ENCODE peak calls at places on chromosome 12, in four cellular contexts. P is activated T-cell treated with anti-CD3 and anti-CD28 coated beads for 1 hour; C is GM23338; J is activated naive CD4-positive, alpha-beta T cell. G is an unnamed sample.
A peak's percentile ranks its signal among the peaks of the same experiment; 100 is the strongest.

GRCh38 chr12:18160901-18161300 is 70.9 kb upstream of the RERGL start:
- DNase-seq in P (no peak), C (no peak), J (no peak), G (no peak)

GRCh38 chr12:98743362-98743953 is 98.4 kb downstream of the APAF1 start:
- DNase-seq in P (no peak), C (peak; percentile 73), J (no peak), G (no peak)

GRCh38 chr12:50276068-50276467 is 7.3 kb downstream of the LIMA1 start:
- DNase-seq in P (no peak), C (no peak), J (no peak), G (no peak)

GRCh38 chr12:12327802-12328201 is 22.2 kb downstream of the MANSC1 start:
- DNase-seq in P (no peak), C (peak; percentile 88), J (no peak), G (no peak)

GRCh38 chr12:68121143-68121542 is 38.4 kb downstream of the IFNG start:
- DNase-seq in P (no peak), C (no peak), J (no peak), G (no peak)

GRCh38 chr12:126676426-126676825 is 1590.5 kb upstream of the TMEM132C start:
- DNase-seq in P (no peak), C (no peak), J (no peak), G (no peak)

GRCh38 chr12:19031032-19031431 is 98.5 kb upstream of the PLEKHA5 start:
- DNase-seq in P (no peak), C (no peak), J (no peak), G (no peak)

GRCh38 chr12:2552000-2552399 is 242.8 kb upstream of the FKBP4 start:
- DNase-seq in P (no peak), C (no peak), J (no peak), G (no peak)

GRCh38 chr12:92021665-92022033 is 124.0 kb downstream of the BTG1 start:
- DNase-seq in P (no peak), C (peak; percentile 63), J (no peak), G (no peak)

GRCh38 chr12:57151741-57152407 is 4.5 kb upstream of the LRP1-AS start:
- DNase-seq in P (no peak), C (no peak), J (no peak), G (no peak)

GRCh38 chr12:52015393-52016081 is 8.8 kb downstream of the TAMALIN start:
- DNase-seq in P (no peak), C (no peak), J (no peak), G (no peak)

GRCh38 chr12:20646239-20646827 is 48.8 kb upstream of the SLCO1C1 start:
- DNase-seq in P (no peak), C (peak; percentile 45), J (no peak), G (no peak)

GRCh38 chr12:49055978-49056754 is 4.4 kb downstream of the KMT2D start:
- DNase-seq in P (peak; percentile 20), C (peak; percentile 81), J (no peak), G (peak; percentile 23)

GRCh38 chr12:3252416-3252815 is 175.2 kb downstream of the TSPAN9 start:
- DNase-seq in P (no peak), C (no peak), J (no peak), G (no peak)

GRCh38 chr12:124595444-124595843 is 28.0 kb upstream of the NCOR2 start:
- DNase-seq in P (no peak), C (no peak), J (no peak), G (no peak)

GRCh38 chr12:17949558-17950141 is 140.3 kb downstream of the RERGL start:
- DNase-seq in P (no peak), C (no peak), J (no peak), G (no peak)

GRCh38 chr12:64556231-64556630 is 54.1 kb upstream of the RASSF3 start:
- DNase-seq in P (no peak), C (peak; percentile 36), J (no peak), G (no peak)

GRCh38 chr12:82359115-82359478 is 768 bp downstream of the METTL25 start:
- DNase-seq in P (no peak), C (peak; percentile 52), J (no peak), G (no peak)

GRCh38 chr12:34403706-34404376 is 381.5 kb downstream of the ALG10 start:
- DNase-seq in P (no peak), C (no peak), J (no peak), G (no peak)

GRCh38 chr12:62210422-62210821 is 49.8 kb upstream of the USP15 start:
- DNase-seq in P (peak; percentile 23), C (peak; percentile 67), J (no peak), G (no peak)

GRCh38 chr12:27005495-27005894 is 8.7 kb downstream of the TM7SF3 start:
- DNase-seq in P (no peak), C (no peak), J (no peak), G (no peak)

GRCh38 chr12:77485961-77486579 is 344.6 kb upstream of the NAV3 start:
- DNase-seq in P (no peak), C (peak; percentile 37), J (no peak), G (no peak)

GRCh38 chr12:113891167-113891692 is 74.9 kb downstream of the RBM19 start:
- DNase-seq in P (no peak), C (no peak), J (no peak), G (no peak)

GRCh38 chr12:104805186-104805585 is 152.9 kb downstream of the SLC41A2 start:
- DNase-seq in P (no peak), C (no peak), J (no peak), G (no peak)

GRCh38 chr12:124322271-124322998 is 27.5 kb downstream of the RFLNA start:
- DNase-seq in P (no peak), C (no peak), J (no peak), G (no peak)

GRCh38 chr12:76346798-76347420 is 1.3 kb downstream of the BBS10 start:
- DNase-seq in P (no peak), C (no peak), J (no peak), G (no peak)

GRCh38 chr12:57461904-57462306 is 2.3 kb downstream of the GLI1 start:
- DNase-seq in P (no peak), C (no peak), J (no peak), G (no peak)

GRCh38 chr12:103928736-103929050 is 1.5 kb upstream of the HSP90B1 start:
- DNase-seq in P (peak; percentile 22), C (peak; percentile 11), J (no peak), G (peak; percentile 3)

GRCh38 chr12:98408681-98409080 is 106.7 kb upstream of the TMPO start:
- DNase-seq in P (no peak), C (no peak), J (no peak), G (no peak)

GRCh38 chr12:1656894-1657293 is 27.9 kb downstream of the WNT5B start:
- DNase-seq in P (no peak), C (no peak), J (no peak), G (no peak)

GRCh38 chr12:52612431-52613290 is 5.7 kb downstream of the KRT73 start:
- DNase-seq in P (no peak), C (no peak), J (no peak), G (no peak)

GRCh38 chr12:26465419-26466097 is 270.2 kb downstream of the SSPN start:
- DNase-seq in P (no peak), C (peak; percentile 57), J (no peak), G (no peak)

GRCh38 chr12:106960443-106960842 is 4.7 kb downstream of the TMEM263 start:
- DNase-seq in P (no peak), C (no peak), J (no peak), G (no peak)

GRCh38 chr12:77362871-77363270 is 297.5 kb upstream of the E2F7 start:
- DNase-seq in P (no peak), C (no peak), J (no peak), G (no peak)

GRCh38 chr12:54033980-54034783 is 1.3 kb downstream of the HOXC5 start:
- DNase-seq in P (no peak), C (peak; percentile 58), J (no peak), G (no peak)

GRCh38 chr12:46970636-46971035 is 108.8 kb upstream of the PCED1B start:
- DNase-seq in P (no peak), C (no peak), J (no peak), G (no peak)

GRCh38 chr12:105382771-105383632 is 52.5 kb downstream of the C12orf75 start:
- DNase-seq in P (no peak), C (peak; percentile 84), J (no peak), G (no peak)

GRCh38 chr12:130263996-130264395 is 73.7 kb upstream of the PIWIL1 start:
- DNase-seq in P (no peak), C (no peak), J (no peak), G (no peak)

GRCh38 chr12:53221203-53222076 is 10.6 kb downstream of the RARG start:
- DNase-seq in P (no peak), C (peak; percentile 86), J (no peak), G (no peak)

G was measured in esophagus squamous epithelium.